ENCODE peak calls at places on chromosomes 7 and 10, in nine cellular contexts. One of them, this sample, is unnamed.

GRCh38 chr7:74254858-74255379 is 720 bp upstream of the RFC2 start:
- DNase-seq in T-helper 2 cell: no peak
- DNase-seq in GM03348: no peak
- DNase-seq in ELR: no peak
- DNase-seq in HCT116: no peak
- DNase-seq in stimulated activated CD4-positive, alpha-beta T cell treated with anti-CD3 and anti-CD28 coated beads, Interleukin-2, amount 100 ng/mL, for 48 hours: no peak
- DNase-seq in Calu3: no peak
- DNase-seq in epithelial cell of esophagus: no peak
- DNase-seq in WERI-Rb-1: no peak
- DNase-seq in this sample: no peak

GRCh38 chr7:17044396-17044795 is 162.6 kb upstream of the AGR3 start:
- DNase-seq in stimulated activated CD4-positive, alpha-beta T cell treated with anti-CD3 and anti-CD28 coated beads, Interleukin-2, amount 100 ng/mL, for 48 hours: no peak
- DNase-seq in GM03348: no peak
- DNase-seq in WERI-Rb-1: no peak
- DNase-seq in HCT116: no peak
- DNase-seq in T-helper 2 cell: no peak
- DNase-seq in epithelial cell of esophagus: no peak
- DNase-seq in Calu3: no peak
- DNase-seq in ELR: peak; percentile 21
- DNase-seq in this sample: no peak

GRCh38 chr7:30428586-30429530 is 49.7 kb downstream of the NOD1 start:
- DNase-seq in ELR: no peak
- DNase-seq in Calu3: no peak
- DNase-seq in WERI-Rb-1: no peak
- DNase-seq in HCT116: no peak
- DNase-seq in T-helper 2 cell: no peak
- DNase-seq in stimulated activated CD4-positive, alpha-beta T cell treated with anti-CD3 and anti-CD28 coated beads, Interleukin-2, amount 100 ng/mL, for 48 hours: no peak
- DNase-seq in GM03348: no peak
- DNase-seq in epithelial cell of esophagus: no peak
- DNase-seq in this sample: no peak

GRCh38 chr7:17623546-17624185 is 316.6 kb downstream of the SNX13 start:
- DNase-seq in WERI-Rb-1: no peak
- DNase-seq in stimulated activated CD4-positive, alpha-beta T cell treated with anti-CD3 and anti-CD28 coated beads, Interleukin-2, amount 100 ng/mL, for 48 hours: no peak
- DNase-seq in Calu3: no peak
- DNase-seq in GM03348: no peak
- DNase-seq in T-helper 2 cell: no peak
- DNase-seq in epithelial cell of esophagus: no peak
- DNase-seq in HCT116: no peak
- DNase-seq in ELR: peak; percentile 44
- DNase-seq in this sample: no peak

GRCh38 chr7:152464312-152465117 is 28.7 kb upstream of the KMT2C start:
- DNase-seq in stimulated activated CD4-positive, alpha-beta T cell treated with anti-CD3 and anti-CD28 coated beads, Interleukin-2, amount 100 ng/mL, for 48 hours: peak; percentile 73
- DNase-seq in T-helper 2 cell: peak; percentile 65
- DNase-seq in HCT116: peak; percentile 39
- DNase-seq in WERI-Rb-1: peak; percentile 82
- DNase-seq in ELR: peak; percentile 77
- DNase-seq in epithelial cell of esophagus: peak; percentile 77
- DNase-seq in GM03348: peak; percentile 95
- DNase-seq in Calu3: peak; percentile 84
- DNase-seq in this sample: no peak

GRCh38 chr7:142754681-142755575 is 5.7 kb downstream of the PRSS1 start:
- DNase-seq in T-helper 2 cell: no peak
- DNase-seq in ELR: no peak
- DNase-seq in HCT116: no peak
- DNase-seq in GM03348: no peak
- DNase-seq in Calu3: no peak
- DNase-seq in WERI-Rb-1: peak; percentile 65
- DNase-seq in epithelial cell of esophagus: no peak
- DNase-seq in stimulated activated CD4-positive, alpha-beta T cell treated with anti-CD3 and anti-CD28 coated beads, Interleukin-2, amount 100 ng/mL, for 48 hours: no peak
- DNase-seq in this sample: no peak

GRCh38 chr7:135335628-135336139 is 102.0 kb downstream of the STRA8 start:
- DNase-seq in WERI-Rb-1: peak; percentile 98
- DNase-seq in GM03348: peak; percentile 50
- DNase-seq in Calu3: peak; percentile 95
- DNase-seq in ELR: peak; percentile 67
- DNase-seq in stimulated activated CD4-positive, alpha-beta T cell treated with anti-CD3 and anti-CD28 coated beads, Interleukin-2, amount 100 ng/mL, for 48 hours: peak; percentile 42
- DNase-seq in HCT116: peak; percentile 66
- DNase-seq in epithelial cell of esophagus: peak; percentile 99
- DNase-seq in T-helper 2 cell: no peak
- DNase-seq in this sample: no peak

GRCh38 chr10:29012926-29013554 is 275.8 kb upstream of the LYZL1 start:
- DNase-seq in stimulated activated CD4-positive, alpha-beta T cell treated with anti-CD3 and anti-CD28 coated beads, Interleukin-2, amount 100 ng/mL, for 48 hours: no peak
- DNase-seq in T-helper 2 cell: no peak
- DNase-seq in epithelial cell of esophagus: no peak
- DNase-seq in Calu3: no peak
- DNase-seq in WERI-Rb-1: no peak
- DNase-seq in HCT116: no peak
- DNase-seq in GM03348: no peak
- DNase-seq in ELR: no peak
- DNase-seq in this sample: no peak

GRCh38 chr10:113171662-113172061 is 221.6 kb downstream of the TCF7L2 start:
- DNase-seq in HCT116: no peak
- DNase-seq in WERI-Rb-1: no peak
- DNase-seq in stimulated activated CD4-positive, alpha-beta T cell treated with anti-CD3 and anti-CD28 coated beads, Interleukin-2, amount 100 ng/mL, for 48 hours: no peak
- DNase-seq in Calu3: no peak
- DNase-seq in ELR: no peak
- DNase-seq in epithelial cell of esophagus: no peak
- DNase-seq in GM03348: no peak
- DNase-seq in T-helper 2 cell: no peak
- DNase-seq in this sample: no peak

GRCh38 chr7:150421831-150422230 is 28.6 kb upstream of the GIMAP8 start:
- DNase-seq in GM03348: no peak
- DNase-seq in WERI-Rb-1: no peak
- DNase-seq in T-helper 2 cell: no peak
- DNase-seq in stimulated activated CD4-positive, alpha-beta T cell treated with anti-CD3 and anti-CD28 coated beads, Interleukin-2, amount 100 ng/mL, for 48 hours: no peak
- DNase-seq in HCT116: no peak
- DNase-seq in ELR: no peak
- DNase-seq in epithelial cell of esophagus: no peak
- DNase-seq in Calu3: no peak
- DNase-seq in this sample: no peak

GRCh38 chr10:98382691-98383101 is 32.3 kb downstream of the PYROXD2 start:
- DNase-seq in ELR: no peak
- DNase-seq in Calu3: no peak
- DNase-seq in HCT116: no peak
- DNase-seq in epithelial cell of esophagus: no peak
- DNase-seq in stimulated activated CD4-positive, alpha-beta T cell treated with anti-CD3 and anti-CD28 coated beads, Interleukin-2, amount 100 ng/mL, for 48 hours: no peak
- DNase-seq in T-helper 2 cell: no peak
- DNase-seq in WERI-Rb-1: no peak
- DNase-seq in GM03348: no peak
- DNase-seq in this sample: no peak

This sample was measured in memory B cell.